ENCODE peak calls at places on chromosomes 13 and 19, in five cellular contexts. D, P, F, N and X are unnamed samples.
A peak's percentile ranks its signal among the peaks of the same experiment; 100 is the strongest.

GRCh38 chr19:54462713-54463530 is 656 bp downstream of the LENG9 start:
- DNase-seq in D (peak; percentile 86), N (peak; percentile 70), F (peak; percentile 83), P (peak; percentile 64), X (peak; percentile 68)

GRCh38 chr19:3575260-3575741 is 2.6 kb downstream of the HMG20B start:
- DNase-seq in F (no peak), D (no peak), P (no peak), N (peak; percentile 39), X (no peak)

GRCh38 chr13:74133657-74134201 is 475 bp downstream of the KLF12 start:
- DNase-seq in F (peak; percentile 79), N (peak; percentile 96), D (peak; percentile 95), P (peak; percentile 72), X (peak; percentile 79)

GRCh38 chr13:109869312-109870237 is 83.2 kb upstream of the IRS2 start:
- DNase-seq in F (peak; percentile 74), P (peak; percentile 34), N (peak; percentile 85), D (peak; percentile 69), X (no peak)

GRCh38 chr19:31548941-31549340 is 199.7 kb upstream of the TSHZ3 start:
- DNase-seq in P (peak; percentile 6), N (peak; percentile 62), F (no peak), D (no peak), X (no peak)

GRCh38 chr19:28553005-28553404 is 659.9 kb downstream of the UQCRFS1 start:
- DNase-seq in D (no peak), P (no peak), F (no peak), N (no peak), X (no peak)

GRCh38 chr13:95378603-95379002 is 77.4 kb upstream of the ABCC4 start:
- DNase-seq in P (no peak), D (no peak), N (no peak), F (peak; percentile 74), X (no peak)

GRCh38 chr19:54252845-54253244 is 4.2 kb downstream of the LILRB5 start:
- DNase-seq in F (no peak), P (no peak), N (no peak), D (peak; percentile 13), X (no peak)

GRCh38 chr19:14089662-14090508 is 666 bp downstream of the SAMD1 start:
- DNase-seq in P (peak; percentile 68), F (peak; percentile 73), N (peak; percentile 67), D (peak; percentile 77), X (peak; percentile 52)

GRCh38 chr19:38635483-38636399 is 11.7 kb upstream of the ACTN4 start:
- DNase-seq in N (no peak), F (no peak), P (no peak), D (no peak), X (no peak)

GRCh38 chr19:18905520-18906236 is 9.7 kb upstream of the CERS1 start:
- DNase-seq in P (no peak), N (no peak), D (no peak), F (peak; percentile 43), X (no peak)

GRCh38 chr13:43698743-43699142 is 88.0 kb downstream of the ENOX1 start:
- DNase-seq in F (no peak), P (no peak), N (peak; percentile 67), D (no peak), X (no peak)

GRCh38 chr19:52566121-52566520 is 4.0 kb upstream of the ZNF701 start:
- DNase-seq in D (no peak), F (no peak), N (no peak), P (no peak), X (no peak)

GRCh38 chr13:23799945-23800344 is 89.3 kb downstream of the MIPEP start:
- DNase-seq in F (no peak), N (no peak), P (no peak), D (no peak), X (no peak)

GRCh38 chr19:49118565-49119410 is at the start of gene C19orf73:
- DNase-seq in D (peak; percentile 98), P (peak; percentile 93), F (peak; percentile 97), N (peak; percentile 95), X (peak; percentile 96)

GRCh38 chr19:39407644-39408391 is 1.2 kb downstream of the ZFP36 start:
- DNase-seq in N (peak; percentile 38), P (peak; percentile 65), D (peak; percentile 93), F (peak; percentile 77), X (peak; percentile 60)

GRCh38 chr19:610071-610800 is 20.6 kb downstream of the HCN2 start:
- DNase-seq in P (no peak), D (peak; percentile 78), F (no peak), N (no peak), X (no peak)

GRCh38 chr13:58051807-58052375 is 420.3 kb downstream of the PCDH17 start:
- DNase-seq in D (no peak), P (no peak), N (no peak), F (no peak), X (no peak)

DNA sequence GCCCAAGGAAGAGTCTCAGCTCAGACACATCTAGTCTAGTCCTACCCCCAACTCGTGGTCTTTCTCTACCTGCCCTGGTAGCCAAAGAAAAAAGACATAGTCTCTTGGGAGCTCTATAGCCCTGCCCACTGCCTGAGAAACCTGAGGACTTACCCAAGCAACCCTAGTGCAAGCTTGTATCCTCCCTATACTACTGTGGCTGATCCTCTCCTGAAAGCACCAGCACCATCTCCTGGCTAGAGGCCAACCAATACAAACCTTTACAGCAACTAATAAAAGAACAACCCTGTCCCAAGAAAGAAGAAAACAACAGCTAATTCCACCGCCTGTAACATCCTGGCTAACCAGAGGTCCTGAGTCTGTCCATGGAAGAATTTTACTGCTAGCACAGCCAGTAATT is 532.4 kb downstream of the SLITRK6 start:
- DNase-seq in F (no peak), N (no peak), D (no peak), P (no peak), X (no peak)
- TF ChIP-seq CTCF in F (no peak), N (no peak), D (no peak), P (no peak), X (no peak)

DNA sequence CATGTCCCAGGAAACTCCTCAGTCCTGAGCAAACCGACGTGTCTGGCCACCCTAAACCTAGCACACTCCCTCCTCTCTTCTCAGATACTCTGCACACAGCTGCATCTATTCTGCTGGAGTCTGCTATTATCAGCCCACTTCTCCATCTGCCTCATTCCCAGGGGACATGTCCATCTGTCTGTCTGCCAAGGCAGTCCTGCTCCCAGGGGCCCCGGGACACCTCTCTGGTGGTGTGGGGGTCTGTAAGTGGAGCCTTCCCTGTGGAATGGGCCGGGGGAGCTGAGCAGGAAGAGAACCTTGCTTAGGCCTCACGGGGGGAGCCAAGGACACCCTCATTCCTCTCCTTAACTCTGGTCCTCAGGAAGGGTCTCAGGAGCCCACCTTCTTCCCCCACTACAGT is 72.7 kb downstream of the ERICH6B start:
- DNase-seq in N (no peak), F (no peak), P (no peak), D (no peak), X (no peak)
- TF ChIP-seq CTCF in N (no peak), F (no peak), P (no peak), D (no peak), X (no peak)

GRCh38 chr19:36054119-36054732 is at the start of gene THAP8:
- DNase-seq in D (peak; percentile 100), N (peak; percentile 100), P (peak; percentile 99), F (peak; percentile 100), X (peak; percentile 98)
- TF ChIP-seq CTCF in D (peak; percentile 62), N (peak; percentile 49), P (peak; percentile 52), F (peak; percentile 37), X (no peak)

DNA sequence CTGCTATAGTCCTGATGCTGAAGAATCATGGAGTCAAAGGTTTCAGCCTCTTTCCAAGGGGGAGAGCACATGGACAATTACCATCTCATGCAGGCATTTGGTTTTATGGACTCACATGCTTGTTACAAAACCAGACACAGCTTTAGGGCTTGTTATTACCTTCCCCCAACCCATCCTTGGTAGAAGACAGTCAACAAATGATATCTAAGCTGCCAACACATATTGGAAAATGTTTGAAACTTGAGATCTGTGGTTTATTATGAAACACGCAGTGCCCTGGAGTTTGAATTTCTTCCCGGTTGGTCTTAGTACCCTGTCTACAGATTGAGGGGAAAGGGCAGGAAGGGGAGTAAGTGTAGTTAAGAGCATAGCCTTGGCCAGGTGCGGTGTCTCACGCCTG is 12.5 kb upstream of the CYP2A6 start:
- DNase-seq in D (no peak), N (peak; percentile 27), F (no peak), P (no peak), X (no peak)
- TF ChIP-seq CTCF in D (no peak), N (no peak), F (no peak), P (no peak), X (no peak)

GRCh38 chr13:52847322-52847681 is 1.1 kb downstream of the PCDH8 start:
- DNase-seq in D (no peak), N (no peak), P (no peak), F (no peak), X (no peak)

GRCh38 chr13:52845334-52845761 is 3.1 kb downstream of the PCDH8 start:
- DNase-seq in P (no peak), D (no peak), N (no peak), F (no peak), X (no peak)

GRCh38 chr13:52847682-52848432 is 583 bp downstream of the PCDH8 start:
- DNase-seq in D (no peak), F (no peak), N (no peak), P (no peak), X (no peak)

GRCh38 chr13:52845766-52846566 is 2.5 kb downstream of the PCDH8 start:
- DNase-seq in P (no peak), N (peak; percentile 8), F (peak; percentile 60), D (peak; percentile 54), X (no peak)

DNA sequence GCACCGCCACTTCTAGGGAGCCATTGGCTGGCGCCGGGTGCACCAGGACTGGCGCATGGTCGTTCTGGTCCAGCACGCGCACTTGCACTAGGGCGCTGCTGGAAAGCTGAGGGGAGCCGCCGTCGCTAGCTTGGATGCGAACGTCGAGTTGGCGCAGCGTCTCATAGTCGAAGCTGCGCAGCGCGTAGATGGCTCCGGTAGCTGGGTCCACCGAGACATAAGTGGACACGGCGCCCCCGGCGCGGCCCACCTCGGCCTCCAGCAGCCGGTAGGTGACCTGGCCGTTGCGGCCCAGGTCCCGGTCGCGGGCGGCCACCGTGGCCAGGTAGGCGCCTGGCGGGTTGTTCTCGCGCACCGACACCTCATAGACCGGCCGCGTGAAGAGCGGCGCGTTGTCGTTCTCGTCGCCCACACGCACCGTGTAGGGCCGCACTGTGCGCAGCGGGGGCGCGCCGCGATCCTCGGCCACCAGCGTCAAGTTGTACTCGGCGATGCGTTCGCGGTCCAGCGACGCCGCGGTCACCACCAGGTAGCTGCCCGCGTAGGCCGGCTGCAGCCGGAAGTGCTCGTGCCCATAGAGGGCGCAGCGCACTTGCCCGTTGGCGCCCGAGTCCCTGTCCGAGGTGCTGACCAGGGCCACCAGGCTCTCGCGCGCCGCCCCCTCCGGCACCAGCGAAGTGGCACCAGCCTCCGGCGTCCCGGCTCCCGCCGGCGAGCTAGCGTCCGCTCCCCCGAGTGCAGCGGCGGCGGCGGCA is 1.7 kb downstream of the PCDH8 start:
- DNase-seq in D (peak; percentile 62), N (peak; percentile 22), F (peak; percentile 57), P (peak; percentile 21), X (no peak)
- TF ChIP-seq CTCF in D (peak; percentile 32), N (peak; percentile 18), F (peak; percentile 17), P (peak; percentile 47), X (no peak)